ENCODE peak calls at places on chromosomes 6 and 20, in ten cellular contexts. I, D, P, K, H, V, E, J, Y and W are unnamed samples.

GRCh38 chr20:6673071-6673470 is 94.4 kb upstream of the BMP2 start:
- DNase-seq in I (no peak), D (no peak), P (no peak), K (no peak), H (no peak), V (no peak), E (no peak), J (no peak), Y (no peak), W (no peak)

GRCh38 chr20:49287555-49288249 is 9.8 kb upstream of the ZNFX1 start:
- DNase-seq in I (no peak), D (no peak), P (no peak), K (no peak), H (no peak), V (no peak), E (peak), J (no peak), Y (peak), W (no peak)

GRCh38 chr6:99592900-99593299 is 13.7 kb upstream of the PRDM13 start:
- DNase-seq in I (no peak), D (no peak), P (no peak), K (no peak), H (no peak), V (no peak), E (no peak), J (no peak), Y (no peak), W (no peak)

GRCh38 chr6:125421853-125422252 is 120.1 kb upstream of the HDDC2 start:
- DNase-seq in I (no peak), D (no peak), P (no peak), K (peak), H (no peak), V (no peak), E (no peak), J (peak), Y (no peak), W (peak)

GRCh38 chr20:61569836-61570235 is 317.8 kb downstream of the CDH4 start:
- DNase-seq in I (no peak), D (no peak), P (no peak), K (no peak), H (no peak), V (no peak), E (no peak), J (no peak), Y (no peak), W (peak)

GRCh38 chr6:150195996-150196417 is 53.2 kb downstream of the PPP1R14C start:
- DNase-seq in I (no peak), D (no peak), P (no peak), K (no peak), H (no peak), V (no peak), E (no peak), J (no peak), Y (no peak), W (no peak)

GRCh38 chr6:49326337-49326736 is 136.7 kb downstream of the MMUT start:
- DNase-seq in I (no peak), D (no peak), P (no peak), K (no peak), H (no peak), V (peak), E (no peak), J (no peak), Y (peak), W (no peak)

GRCh38 chr20:11791316-11792228 is 126.1 kb upstream of the BTBD3 start:
- DNase-seq in I (no peak), D (no peak), P (no peak), K (no peak), H (no peak), V (no peak), E (peak), J (no peak), Y (no peak), W (no peak)

GRCh38 chr6:65004283-65004682 is 702.7 kb downstream of the EYS start:
- DNase-seq in I (no peak), D (no peak), P (no peak), K (no peak), H (no peak), V (no peak), E (no peak), J (no peak), Y (no peak), W (no peak)

GRCh38 chr6:15769471-15770088 is 106.8 kb upstream of the DTNBP1 start:
- DNase-seq in I (no peak), D (no peak), P (no peak), K (no peak), H (no peak), V (no peak), E (no peak), J (no peak), Y (no peak), W (no peak)

GRCh38 chr20:46349742-46350056 is 41.4 kb upstream of the CDH22 start:
- DNase-seq in I (no peak), D (no peak), P (no peak), K (no peak), H (no peak), V (no peak), E (no peak), J (no peak), Y (no peak), W (peak)

GRCh38 chr20:57609842-57610167 is 10.4 kb downstream of the ZBP1 start:
- DNase-seq in I (no peak), D (no peak), P (no peak), K (no peak), H (no peak), V (no peak), E (no peak), J (no peak), Y (no peak), W (no peak)

GRCh38 chr6:97361286-97361685 is 78.3 kb upstream of the MMS22L start:
- DNase-seq in I (no peak), D (peak), P (no peak), K (no peak), H (no peak), V (no peak), E (no peak), J (no peak), Y (no peak), W (no peak)

GRCh38 chr6:70274338-70274737 is 28.5 kb downstream of the COL9A1 start:
- DNase-seq in I (no peak), D (no peak), P (no peak), K (no peak), H (no peak), V (no peak), E (no peak), J (no peak), Y (no peak), W (no peak)

GRCh38 chr20:43803276-43803675 is 76.5 kb upstream of the GTSF1L start:
- DNase-seq in I (no peak), D (no peak), P (no peak), K (no peak), H (no peak), V (no peak), E (no peak), J (no peak), Y (no peak), W (no peak)

GRCh38 chr6:170462366-170463020 is 90.6 kb downstream of the PSMB1 start:
- DNase-seq in I (no peak), D (no peak), P (no peak), K (no peak), H (no peak), V (no peak), E (no peak), J (no peak), Y (no peak), W (peak)

GRCh38 chr6:87281426-87281825 is 41.0 kb upstream of the SMIM8 start:
- DNase-seq in I (no peak), D (no peak), P (no peak), K (no peak), H (no peak), V (no peak), E (no peak), J (no peak), Y (no peak), W (no peak)

GRCh38 chr6:28542440-28543293 is 17.0 kb downstream of the GPX5 start:
- DNase-seq in I (peak), D (peak), P (peak), K (peak), H (peak), V (peak), E (peak), J (peak), Y (peak), W (peak)

GRCh38 chr6:110063864-110064263 is 85.8 kb downstream of the GPR6 start:
- DNase-seq in I (no peak), D (no peak), P (no peak), K (no peak), H (no peak), V (no peak), E (no peak), J (no peak), Y (no peak), W (no peak)

GRCh38 chr6:138973481-138974140 is 14.4 kb downstream of the REPS1 start:
- DNase-seq in I (no peak), D (no peak), P (no peak), K (no peak), H (no peak), V (no peak), E (no peak), J (no peak), Y (peak), W (no peak)

GRCh38 chr20:11057624-11058023 is 383.8 kb upstream of the JAG1 start:
- DNase-seq in I (no peak), D (no peak), P (no peak), K (no peak), H (no peak), V (no peak), E (no peak), J (no peak), Y (no peak), W (no peak)

GRCh38 chr20:18360601-18361000 is 72.3 kb downstream of the ZNF133 start:
- DNase-seq in I (no peak), D (no peak), P (no peak), K (no peak), H (no peak), V (no peak), E (peak), J (no peak), Y (no peak), W (no peak)

GRCh38 chr6:129901910-129902309 is 40.8 kb upstream of the TMEM244 start:
- DNase-seq in I (no peak), D (no peak), P (no peak), K (no peak), H (no peak), V (no peak), E (peak), J (no peak), Y (peak), W (no peak)

GRCh38 chr20:63553251-63553932 is 567 bp upstream of the FNDC11 start:
- DNase-seq in I (no peak), D (peak), P (peak), K (peak), H (peak), V (peak), E (peak), J (peak), Y (peak), W (peak)

GRCh38 chr20:49328790-49329189 is 50.9 kb upstream of the ZNFX1 start:
- DNase-seq in I (no peak), D (no peak), P (no peak), K (no peak), H (no peak), V (no peak), E (no peak), J (no peak), Y (no peak), W (no peak)

GRCh38 chr6:108581932-108582500 is 21.3 kb downstream of the FOXO3 start:
- DNase-seq in I (no peak), D (no peak), P (no peak), K (no peak), H (no peak), V (no peak), E (no peak), J (no peak), Y (no peak), W (no peak)

GRCh38 chr6:98039443-98039842 is 756.4 kb upstream of the MMS22L start:
- DNase-seq in I (no peak), D (no peak), P (no peak), K (peak), H (no peak), V (no peak), E (no peak), J (no peak), Y (no peak), W (no peak)

GRCh38 chr6:100257661-100258395 is 206.9 kb downstream of the SIM1 start:
- DNase-seq in I (peak), D (no peak), P (peak), K (no peak), H (no peak), V (peak), E (peak), J (no peak), Y (peak), W (no peak)

GRCh38 chr6:69179681-69180080 is 544.6 kb downstream of the ADGRB3 start:
- DNase-seq in I (no peak), D (no peak), P (no peak), K (no peak), H (no peak), V (peak), E (no peak), J (no peak), Y (no peak), W (no peak)

GRCh38 chr6:53628354-53629119 is 37.0 kb downstream of the KLHL31 start:
- DNase-seq in I (no peak), D (peak), P (no peak), K (no peak), H (no peak), V (no peak), E (peak), J (no peak), Y (no peak), W (no peak)

GRCh38 chr20:63538204-63539091 is 1.3 kb upstream of the PTK6 start:
- DNase-seq in I (no peak), D (no peak), P (peak), K (peak), H (peak), V (no peak), E (peak), J (no peak), Y (peak), W (peak)

GRCh38 chr6:165184192-165184979 is 125.0 kb downstream of the C6orf118 start:
- DNase-seq in I (no peak), D (no peak), P (no peak), K (no peak), H (no peak), V (no peak), E (no peak), J (no peak), Y (no peak), W (no peak)

GRCh38 chr6:52509281-52510212 is 67.3 kb downstream of the TRAM2 start:
- DNase-seq in I (no peak), D (no peak), P (no peak), K (no peak), H (no peak), V (no peak), E (no peak), J (no peak), Y (no peak), W (no peak)